ENCODE peak calls at places on chromosomes 6 and 20, in ten cellular contexts. O, B, A, E, C, V, L, X, U and Y are unnamed samples.

GRCh38 chr6:112822769-112823168 is 475.6 kb downstream of the RFPL4B start:
- DNase-seq in O (no peak), B (no peak), A (no peak), E (no peak), C (no peak), V (no peak), L (no peak), X (no peak), U (no peak), Y (no peak)

GRCh38 chr6:151493495-151494234 is at the start of gene CCDC170:
- DNase-seq in O (peak), B (peak), A (peak), E (no peak), C (no peak), V (no peak), L (peak), X (peak), U (peak), Y (peak)

GRCh38 chr6:69704916-69705315 is 91.9 kb downstream of the LMBRD1 start:
- DNase-seq in O (no peak), B (no peak), A (peak), E (peak), C (peak), V (no peak), L (no peak), X (peak), U (no peak), Y (no peak)

GRCh38 chr6:100269189-100269588 is 195.5 kb downstream of the SIM1 start:
- DNase-seq in O (no peak), B (no peak), A (peak), E (peak), C (peak), V (peak), L (no peak), X (peak), U (no peak), Y (no peak)

GRCh38 chr6:80449756-80450155 is 343.3 kb downstream of the BCKDHB start:
- DNase-seq in O (no peak), B (no peak), A (no peak), E (no peak), C (no peak), V (no peak), L (no peak), X (no peak), U (no peak), Y (no peak)

GRCh38 chr6:149138093-149138492 is 179.4 kb upstream of the TAB2 start:
- DNase-seq in O (no peak), B (no peak), A (no peak), E (no peak), C (no peak), V (no peak), L (no peak), X (no peak), U (no peak), Y (no peak)

GRCh38 chr6:99818161-99818560 is 175.9 kb downstream of the MCHR2 start:
- DNase-seq in O (no peak), B (no peak), A (no peak), E (no peak), C (no peak), V (no peak), L (no peak), X (no peak), U (no peak), Y (no peak)

GRCh38 chr6:9875605-9876353 is 539.1 kb downstream of the TFAP2A start:
- DNase-seq in O (no peak), B (no peak), A (no peak), E (no peak), C (no peak), V (peak), L (no peak), X (no peak), U (no peak), Y (no peak)

GRCh38 chr6:144149894-144150672 is at the start of gene STX11:
- DNase-seq in O (peak), B (peak), A (peak), E (peak), C (peak), V (peak), L (peak), X (peak), U (peak), Y (peak)

GRCh38 chr20:24469116-24470030 is at the start of gene SYNDIG1:
- DNase-seq in O (no peak), B (no peak), A (no peak), E (peak), C (peak), V (no peak), L (no peak), X (peak), U (no peak), Y (no peak)

GRCh38 chr6:27127874-27128795 is 119.4 kb upstream of the PRSS16 start:
- DNase-seq in O (no peak), B (no peak), A (no peak), E (no peak), C (no peak), V (no peak), L (no peak), X (no peak), U (no peak), Y (no peak)

GRCh38 chr6:74128536-74128935 is 432.5 kb downstream of the CD109 start:
- DNase-seq in O (no peak), B (no peak), A (no peak), E (peak), C (peak), V (peak), L (no peak), X (no peak), U (no peak), Y (no peak)

GRCh38 chr6:169805242-169805838 is 53.9 kb downstream of the ERMARD start:
- DNase-seq in O (no peak), B (no peak), A (no peak), E (no peak), C (no peak), V (no peak), L (no peak), X (no peak), U (no peak), Y (no peak)

GRCh38 chr20:10185741-10186558 is 32.7 kb upstream of the SNAP25 start:
- DNase-seq in O (no peak), B (peak), A (no peak), E (no peak), C (peak), V (no peak), L (no peak), X (no peak), U (peak), Y (no peak)

GRCh38 chr6:135546206-135546605 is 48.7 kb upstream of the AHI1 start:
- DNase-seq in O (no peak), B (no peak), A (no peak), E (no peak), C (no peak), V (no peak), L (no peak), X (no peak), U (no peak), Y (no peak)

GRCh38 chr6:25899123-25899522 is 25.1 kb upstream of the SLC17A3 start:
- DNase-seq in O (no peak), B (no peak), A (no peak), E (no peak), C (no peak), V (no peak), L (no peak), X (no peak), U (no peak), Y (no peak)

GRCh38 chr6:99312354-99312753 is 37.1 kb downstream of the FAXC start:
- DNase-seq in O (no peak), B (no peak), A (no peak), E (no peak), C (no peak), V (no peak), L (no peak), X (no peak), U (no peak), Y (no peak)

GRCh38 chr6:90086517-90086916 is 192.2 kb downstream of the GJA10 start:
- DNase-seq in O (no peak), B (no peak), A (peak), E (no peak), C (no peak), V (peak), L (no peak), X (peak), U (no peak), Y (no peak)
- TF ChIP-seq CTCF in O (no peak), B (no peak), A (no peak), E (no peak), C (no peak), V (no peak), L (no peak), X (no peak), U (no peak), Y (no peak)

GRCh38 chr6:142850653-142851434 is 94.1 kb downstream of the HIVEP2 start:
- DNase-seq in O (no peak), B (no peak), A (peak), E (peak), C (peak), V (peak), L (no peak), X (peak), U (no peak), Y (no peak)

GRCh38 chr6:142851601-142852000 is 93.4 kb downstream of the HIVEP2 start:
- DNase-seq in O (no peak), B (no peak), A (no peak), E (no peak), C (no peak), V (peak), L (no peak), X (no peak), U (no peak), Y (no peak)

GRCh38 chr6:142854589-142855488 is 90.1 kb downstream of the HIVEP2 start:
- DNase-seq in O (no peak), B (no peak), A (no peak), E (no peak), C (no peak), V (no peak), L (no peak), X (no peak), U (no peak), Y (no peak)

GRCh38 chr6:142855877-142856606 is 88.9 kb downstream of the HIVEP2 start:
- DNase-seq in O (no peak), B (no peak), A (no peak), E (no peak), C (no peak), V (no peak), L (no peak), X (no peak), U (no peak), Y (no peak)

GRCh38 chr6:142853244-142854180 is 91.5 kb downstream of the HIVEP2 start:
- DNase-seq in O (no peak), B (no peak), A (no peak), E (peak), C (no peak), V (peak), L (no peak), X (peak), U (no peak), Y (no peak)
- TF ChIP-seq CTCF in O (no peak), B (no peak), A (no peak), E (no peak), C (no peak), V (no peak), L (no peak), X (no peak), U (no peak), Y (no peak)

DNA sequence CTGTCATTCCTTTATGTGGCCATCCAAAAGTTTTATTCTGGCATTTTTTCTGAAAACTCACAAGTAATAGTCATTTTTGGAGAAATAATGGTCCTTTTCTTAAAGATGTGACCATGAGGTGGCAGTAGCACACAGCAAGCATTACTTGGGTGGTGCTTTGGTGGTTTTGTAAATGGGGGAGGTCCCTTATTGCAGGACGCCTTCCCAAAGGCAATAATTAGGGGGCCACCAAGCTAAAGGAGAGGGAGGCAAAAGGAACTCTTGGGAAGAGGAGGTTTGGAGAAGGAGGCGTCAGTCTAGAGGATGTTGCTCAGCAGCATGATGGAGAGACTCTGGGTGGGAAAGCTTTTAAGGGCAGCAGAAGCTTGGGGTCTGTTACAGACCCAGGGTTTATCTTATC is 422.6 kb upstream of the MMS22L start:
- DNase-seq in O (no peak), B (no peak), A (peak), E (peak), C (peak), V (peak), L (no peak), X (peak), U (no peak), Y (no peak)
- TF ChIP-seq CTCF in O (no peak), B (no peak), A (peak), E (peak), C (peak), V (peak), L (no peak), X (no peak), U (no peak), Y (peak)

GRCh38 chr20:16267526-16267925 is 305.7 kb downstream of the KIF16B start:
- DNase-seq in O (no peak), B (no peak), A (no peak), E (no peak), C (no peak), V (no peak), L (no peak), X (no peak), U (no peak), Y (no peak)
- TF ChIP-seq CTCF in O (no peak), B (no peak), A (no peak), E (no peak), C (no peak), V (no peak), L (no peak), X (no peak), U (no peak), Y (no peak)

DNA sequence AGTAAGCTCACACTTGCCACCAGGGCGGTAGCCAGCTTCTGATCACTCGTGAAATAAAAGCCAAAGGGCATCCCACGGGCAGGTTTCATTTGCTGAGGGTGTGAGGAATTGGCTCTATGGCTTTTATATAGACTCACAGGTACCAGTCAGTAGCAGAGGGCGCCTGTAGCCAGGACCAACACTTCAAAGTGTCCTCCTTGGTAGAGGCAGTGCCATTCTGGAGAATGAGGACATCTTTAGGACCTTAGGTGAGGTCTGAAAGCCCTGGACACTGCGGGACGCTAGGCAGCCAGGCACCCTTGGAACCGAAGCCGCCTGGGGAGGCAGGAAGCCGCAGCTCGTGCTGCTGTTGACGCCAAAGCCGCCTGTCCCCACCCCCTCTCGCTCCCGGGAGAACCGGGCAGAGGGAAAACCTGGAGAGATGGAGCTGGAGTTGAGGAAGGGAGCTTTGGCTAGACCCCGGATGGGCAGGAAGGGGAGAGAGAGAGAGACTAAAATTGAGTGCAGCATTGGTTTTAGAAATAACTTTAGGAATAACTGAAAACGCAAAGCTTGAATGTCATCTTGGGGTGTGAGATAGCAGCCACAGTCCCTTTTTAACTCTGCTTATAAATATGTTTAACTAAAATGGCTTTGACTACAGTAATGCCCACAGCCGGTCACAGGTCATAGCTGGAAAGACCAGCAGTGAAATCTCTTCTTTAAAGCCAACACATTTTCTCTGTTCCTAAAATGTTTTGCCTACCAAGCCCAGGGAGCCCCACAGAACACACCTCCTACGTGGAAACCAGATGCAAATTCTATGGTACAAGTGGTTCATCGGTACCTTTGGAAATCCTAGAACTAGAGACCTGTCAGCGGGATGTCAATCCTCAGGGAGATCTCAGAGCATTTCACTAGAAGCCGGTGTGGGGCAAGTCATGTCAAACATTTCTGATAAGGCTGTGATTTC is 128.5 kb upstream of the CDYL start:
- DNase-seq in O (no peak), B (peak), A (peak), E (peak), C (peak), V (peak), L (peak), X (peak), U (peak), Y (no peak)
- TF ChIP-seq CTCF in O (no peak), B (no peak), A (no peak), E (no peak), C (peak), V (no peak), L (no peak), X (no peak), U (no peak), Y (no peak)

GRCh38 chr6:158662607-158663464 is 13.0 kb downstream of the SYTL3 start:
- DNase-seq in O (no peak), B (no peak), A (peak), E (peak), C (peak), V (peak), L (no peak), X (peak), U (no peak), Y (no peak)

GRCh38 chr6:158655569-158656450 is 6.0 kb downstream of the SYTL3 start:
- DNase-seq in O (no peak), B (no peak), A (no peak), E (no peak), C (no peak), V (peak), L (no peak), X (no peak), U (no peak), Y (no peak)

GRCh38 chr6:158663465-158664167 is 13.8 kb downstream of the SYTL3 start:
- DNase-seq in O (no peak), B (peak), A (no peak), E (no peak), C (no peak), V (no peak), L (no peak), X (no peak), U (no peak), Y (no peak)

GRCh38 chr6:158661156-158661555 is 11.3 kb downstream of the SYTL3 start:
- DNase-seq in O (no peak), B (no peak), A (no peak), E (no peak), C (no peak), V (no peak), L (no peak), X (no peak), U (no peak), Y (no peak)

DNA sequence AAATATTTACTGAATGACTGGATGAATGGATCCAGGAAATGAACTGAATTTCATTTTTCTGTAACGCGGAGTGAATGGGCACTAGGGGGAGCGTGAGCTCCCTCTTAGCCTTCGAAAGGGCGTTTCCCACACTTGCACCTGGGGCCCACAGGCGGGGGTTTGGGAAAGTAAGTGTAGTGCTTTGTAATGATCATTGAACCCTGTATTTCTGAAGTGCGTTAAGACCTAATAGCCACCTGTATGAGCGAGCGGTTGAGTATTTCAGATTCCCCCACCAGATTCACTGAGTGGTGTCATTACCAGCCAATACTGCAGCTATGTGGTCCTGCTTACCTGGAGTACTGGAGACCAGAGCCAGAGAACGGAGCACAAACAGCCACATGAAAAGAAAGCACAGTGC is 10.5 kb downstream of the SYTL3 start:
- DNase-seq in O (no peak), B (peak), A (no peak), E (peak), C (peak), V (no peak), L (no peak), X (no peak), U (no peak), Y (peak)
- TF ChIP-seq CTCF in O (no peak), B (no peak), A (peak), E (peak), C (peak), V (peak), L (peak), X (peak), U (peak), Y (peak)